ENCODE peak calls at places on chromosomes 11 and 22, in ten cellular contexts. W is transverse colon, X is suprapubic skin, N is sigmoid colon, P is HCT116, C is GM23338, G is prostate gland, Z is K562, U is stomach, A is Panc1. V is an unnamed sample.

GRCh38 chr11:124669193-124669592 is 4.3 kb downstream of the SIAE start:
- DNase-seq in W (peak; percentile 35), X (no peak), N (no peak), P (peak; percentile 28), C (peak; percentile 62), G (peak; percentile 48), Z (peak; percentile 78), U (peak; percentile 33), A (peak; percentile 51), V (no peak)

GRCh38 chr11:124474779-124475178 is 29.3 kb upstream of the OR8B8 start:
- DNase-seq in W (no peak), X (no peak), N (no peak), P (no peak), C (no peak), G (no peak), Z (no peak), U (no peak), A (no peak), V (no peak)

GRCh38 chr11:73493838-73494598 is 103.9 kb downstream of the FAM168A start:
- DNase-seq in W (no peak), X (no peak), N (no peak), P (peak; percentile 90), C (peak; percentile 84), G (peak; percentile 5), Z (no peak), U (no peak), A (peak; percentile 7), V (no peak)

GRCh38 chr22:28759861-28760560 is 12.5 kb upstream of the CCDC117 start:
- DNase-seq in W (no peak), X (no peak), N (no peak), P (no peak), C (peak; percentile 82), G (no peak), Z (no peak), U (no peak), A (no peak), V (peak; percentile 14)

GRCh38 chr11:96095884-96096301 is 172.0 kb upstream of the MTMR2 start:
- DNase-seq in W (peak; percentile 52), X (no peak), N (no peak), P (no peak), C (no peak), G (peak; percentile 74), Z (no peak), U (peak; percentile 58), A (no peak), V (no peak)

GRCh38 chr11:1653541-1654387 is 24.2 kb downstream of the KRTAP5-5 start:
- DNase-seq in W (no peak), X (peak; percentile 65), N (no peak), P (no peak), C (no peak), G (no peak), Z (no peak), U (no peak), A (no peak), V (peak; percentile 44)

GRCh38 chr22:39519681-39520053 is 695 bp upstream of the ATF4 start:
- DNase-seq in W (peak; percentile 69), X (no peak), N (peak; percentile 87), P (no peak), C (peak; percentile 77), G (peak; percentile 57), Z (peak; percentile 70), U (peak; percentile 62), A (no peak), V (no peak)

GRCh38 chr11:17014774-17015638 is 792 bp upstream of the PLEKHA7 start:
- DNase-seq in W (peak; percentile 71), X (peak; percentile 71), N (peak; percentile 52), P (peak; percentile 75), C (peak; percentile 83), G (no peak), Z (peak; percentile 18), U (peak; percentile 66), A (no peak), V (no peak)

GRCh38 chr11:8015753-8016239 is 28.7 kb downstream of the EIF3F start:
- DNase-seq in W (no peak), X (peak; percentile 58), N (no peak), P (no peak), C (no peak), G (no peak), Z (no peak), U (no peak), A (no peak), V (no peak)

GRCh38 chr11:126990716-126991480 is 9.7 kb downstream of the KIRREL3 start:
- DNase-seq in W (no peak), X (no peak), N (no peak), P (no peak), C (no peak), G (no peak), Z (no peak), U (no peak), A (no peak), V (no peak)

GRCh38 chr11:113881856-113882255 is 6.5 kb upstream of the USP28 start:
- DNase-seq in W (no peak), X (no peak), N (no peak), P (no peak), C (no peak), G (no peak), Z (peak; percentile 55), U (no peak), A (no peak), V (no peak)

GRCh38 chr11:93000511-93001476 is 31.3 kb downstream of the MTNR1B start:
- DNase-seq in W (no peak), X (no peak), N (no peak), P (peak; percentile 87), C (no peak), G (no peak), Z (peak; percentile 74), U (no peak), A (peak; percentile 51), V (no peak)

GRCh38 chr11:86176165-86176884 is 68.2 kb upstream of the EED start:
- DNase-seq in W (no peak), X (no peak), N (no peak), P (no peak), C (no peak), G (no peak), Z (peak; percentile 89), U (no peak), A (no peak), V (no peak)

GRCh38 chr22:17366830-17367229 is 2.4 kb upstream of the CECR2 start:
- DNase-seq in W (peak; percentile 17), X (no peak), N (peak; percentile 73), P (peak; percentile 18), C (peak; percentile 87), G (no peak), Z (peak; percentile 62), U (no peak), A (no peak), V (peak; percentile 81)
- TF ChIP-seq CTCF in W (no peak), X (no peak), N (no peak), P (peak; percentile 46), C (peak; percentile 63), G (peak; percentile 17), Z (peak; percentile 46), U (no peak), A (no peak), V (peak; percentile 50)

GRCh38 chr22:18045794-18046193 is 21.4 kb upstream of the MICAL3 start:
- DNase-seq in W (no peak), X (no peak), N (no peak), P (no peak), C (no peak), G (no peak), Z (no peak), U (no peak), A (no peak), V (no peak)

GRCh38 chr22:18044548-18045271 is 20.3 kb upstream of the MICAL3 start:
- DNase-seq in W (no peak), X (no peak), N (no peak), P (no peak), C (no peak), G (no peak), Z (no peak), U (peak; percentile 62), A (no peak), V (peak; percentile 76)

GRCh38 chr22:18048441-18048898 is 24.1 kb upstream of the MICAL3 start:
- DNase-seq in W (no peak), X (no peak), N (peak; percentile 77), P (no peak), C (no peak), G (no peak), Z (peak; percentile 48), U (no peak), A (no peak), V (peak; percentile 72)

GRCh38 chr22:18050065-18050464 is 25.7 kb upstream of the MICAL3 start:
- DNase-seq in W (no peak), X (no peak), N (no peak), P (no peak), C (no peak), G (peak; percentile 86), Z (no peak), U (no peak), A (no peak), V (peak; percentile 15)

GRCh38 chr22:18048041-18048440 is 23.7 kb upstream of the MICAL3 start:
- DNase-seq in W (no peak), X (no peak), N (no peak), P (no peak), C (no peak), G (no peak), Z (no peak), U (no peak), A (no peak), V (no peak)
- H3K27ac ChIP-seq in W (peak overlapping the region; percentile 57), X (peak overlapping the region; percentile 35), N (peak overlapping the region; percentile 82), P (no peak overlapping the region), C (no peak overlapping the region), G (no peak overlapping the region), Z (no peak overlapping the region), U (peak overlapping the region; percentile 75), A (no peak overlapping the region), V (peak overlapping the region; percentile 59)

GRCh38 chr11:232783-233565 is 3.2 kb downstream of the SIRT3 start:
- DNase-seq in W (no peak), X (no peak), N (peak; percentile 32), P (no peak), C (no peak), G (no peak), Z (no peak), U (no peak), A (no peak), V (no peak)

GRCh38 chr11:236774-237767 is at the start of gene PSMD13:
- DNase-seq in W (peak; percentile 89), X (peak; percentile 91), N (peak; percentile 90), P (peak; percentile 56), C (peak; percentile 90), G (peak; percentile 81), Z (peak; percentile 93), U (peak; percentile 88), A (no peak), V (peak; percentile 97)

GRCh38 chr11:240315-240714 is 3.5 kb downstream of the PSMD13 start:
- DNase-seq in W (no peak), X (no peak), N (peak; percentile 27), P (no peak), C (no peak), G (no peak), Z (no peak), U (no peak), A (no peak), V (no peak)

GRCh38 chr11:235180-235997 is 753 bp downstream of the SIRT3 start:
- DNase-seq in W (no peak), X (no peak), N (peak; percentile 61), P (no peak), C (no peak), G (no peak), Z (no peak), U (no peak), A (no peak), V (no peak)

GRCh38 chr11:235998-236773 is at the start of gene SIRT3:
- DNase-seq in W (peak; percentile 92), X (peak; percentile 88), N (peak; percentile 92), P (peak; percentile 73), C (peak; percentile 94), G (peak; percentile 86), Z (peak; percentile 90), U (peak; percentile 89), A (peak; percentile 60), V (peak; percentile 96)
- TF ChIP-seq POLR2AphosphoS5 in W (peak; percentile 58), X (no peak), N (peak; percentile 73), P (peak; percentile 85), C (peak; percentile 76), G (no peak), Z (peak; percentile 59), U (peak; percentile 58), A (peak; percentile 90), V (peak; percentile 82)

GRCh38 chr11:47716692-47717091 is 1.5 kb upstream of the AGBL2 start:
- DNase-seq in W (no peak), X (no peak), N (no peak), P (no peak), C (no peak), G (no peak), Z (no peak), U (no peak), A (no peak), V (no peak)
- TF ChIP-seq CTCF in W (no peak), X (no peak), N (no peak), P (no peak), C (no peak), G (no peak), Z (peak; percentile 34), U (no peak), A (no peak), V (no peak)

V was measured in spleen.